ENCODE peak calls at places on chromosomes 5 and 9, in five cellular contexts. One of them, this sample, is unnamed.

GRCh38 chr5:54514269-54514668 is 3.3 kb upstream of the SNX18 start:
- DNase-seq in fibroblast of lung: no peak
- DNase-seq in NCI-H1417 treated with DMSO at 0.1 percent for 48 hours: no peak
- DNase-seq in neural crest cell: no peak
- DNase-seq in GM23248: peak
- DNase-seq in this sample: peak

GRCh38 chr5:150158170-150158949 is 2.7 kb upstream of the PDGFRB start:
- DNase-seq in NCI-H1417 treated with DMSO at 0.1 percent for 48 hours: no peak
- DNase-seq in GM23248: peak
- DNase-seq in neural crest cell: no peak
- DNase-seq in fibroblast of lung: no peak
- DNase-seq in this sample: peak

GRCh38 chr9:85569988-85570387 is 171.8 kb downstream of the AGTPBP1 start:
- DNase-seq in NCI-H1417 treated with DMSO at 0.1 percent for 48 hours: no peak
- DNase-seq in neural crest cell: no peak
- DNase-seq in fibroblast of lung: peak
- DNase-seq in GM23248: peak
- DNase-seq in this sample: peak

GRCh38 chr9:87950765-87951488 is 23.4 kb downstream of the CDK20 start:
- DNase-seq in fibroblast of lung: peak
- DNase-seq in GM23248: peak
- DNase-seq in neural crest cell: no peak
- DNase-seq in NCI-H1417 treated with DMSO at 0.1 percent for 48 hours: no peak
- DNase-seq in this sample: peak

GRCh38 chr9:120942186-120943001 is 15.8 kb upstream of the TRAF1 start:
- DNase-seq in fibroblast of lung: no peak
- DNase-seq in neural crest cell: no peak
- DNase-seq in GM23248: peak
- DNase-seq in NCI-H1417 treated with DMSO at 0.1 percent for 48 hours: no peak
- DNase-seq in this sample: peak

GRCh38 chr5:52498607-52499006 is 289.1 kb upstream of the ITGA1 start:
- DNase-seq in fibroblast of lung: no peak
- DNase-seq in neural crest cell: no peak
- DNase-seq in NCI-H1417 treated with DMSO at 0.1 percent for 48 hours: no peak
- DNase-seq in GM23248: no peak
- DNase-seq in this sample: no peak

GRCh38 chr9:109560470-109561132 is 62.5 kb upstream of the PTPN3 start:
- DNase-seq in GM23248: no peak
- DNase-seq in neural crest cell: no peak
- DNase-seq in NCI-H1417 treated with DMSO at 0.1 percent for 48 hours: no peak
- DNase-seq in fibroblast of lung: no peak
- DNase-seq in this sample: no peak

GRCh38 chr5:142674438-142675210 is 11.3 kb downstream of the FGF1 start:
- DNase-seq in NCI-H1417 treated with DMSO at 0.1 percent for 48 hours: no peak
- DNase-seq in neural crest cell: no peak
- DNase-seq in fibroblast of lung: peak
- DNase-seq in GM23248: peak
- DNase-seq in this sample: peak

GRCh38 chr9:101478906-101479305 is 43.3 kb upstream of the ALDOB start:
- DNase-seq in neural crest cell: no peak
- DNase-seq in NCI-H1417 treated with DMSO at 0.1 percent for 48 hours: no peak
- DNase-seq in GM23248: no peak
- DNase-seq in fibroblast of lung: no peak
- DNase-seq in this sample: no peak

GRCh38 chr5:132273631-132274030 is 16.1 kb downstream of the PDLIM4 start:
- DNase-seq in GM23248: no peak
- DNase-seq in fibroblast of lung: no peak
- DNase-seq in neural crest cell: no peak
- DNase-seq in NCI-H1417 treated with DMSO at 0.1 percent for 48 hours: no peak
- DNase-seq in this sample: no peak

GRCh38 chr9:121494192-121494591 is 5.5 kb downstream of the GGTA1 start:
- DNase-seq in GM23248: no peak
- DNase-seq in NCI-H1417 treated with DMSO at 0.1 percent for 48 hours: no peak
- DNase-seq in neural crest cell: no peak
- DNase-seq in fibroblast of lung: no peak
- DNase-seq in this sample: no peak

GRCh38 chr9:90287567-90288274 is 354.9 kb downstream of the DIRAS2 start:
- DNase-seq in fibroblast of lung: no peak
- DNase-seq in GM23248: no peak
- DNase-seq in neural crest cell: no peak
- DNase-seq in NCI-H1417 treated with DMSO at 0.1 percent for 48 hours: no peak
- DNase-seq in this sample: no peak

GRCh38 chr9:117587263-117587662 is 116.9 kb upstream of the TLR4 start:
- DNase-seq in GM23248: no peak
- DNase-seq in fibroblast of lung: no peak
- DNase-seq in NCI-H1417 treated with DMSO at 0.1 percent for 48 hours: no peak
- DNase-seq in neural crest cell: no peak
- DNase-seq in this sample: no peak

GRCh38 chr5:123007292-123007691 is 29.2 kb downstream of the PPIC start:
- DNase-seq in GM23248: no peak
- DNase-seq in NCI-H1417 treated with DMSO at 0.1 percent for 48 hours: no peak
- DNase-seq in neural crest cell: no peak
- DNase-seq in fibroblast of lung: no peak
- DNase-seq in this sample: no peak

GRCh38 chr5:181054138-181054537 is 14.1 kb downstream of the BTNL9 start:
- DNase-seq in neural crest cell: no peak
- DNase-seq in fibroblast of lung: no peak
- DNase-seq in NCI-H1417 treated with DMSO at 0.1 percent for 48 hours: no peak
- DNase-seq in GM23248: no peak
- DNase-seq in this sample: no peak

GRCh38 chr9:10173561-10173960 is 439.2 kb downstream of the PTPRD start:
- DNase-seq in NCI-H1417 treated with DMSO at 0.1 percent for 48 hours: no peak
- DNase-seq in GM23248: no peak
- DNase-seq in fibroblast of lung: no peak
- DNase-seq in neural crest cell: no peak
- DNase-seq in this sample: no peak

GRCh38 chr5:6476313-6476661 is 27.6 kb downstream of the UBE2QL1 start:
- DNase-seq in neural crest cell: no peak
- DNase-seq in fibroblast of lung: no peak
- DNase-seq in NCI-H1417 treated with DMSO at 0.1 percent for 48 hours: no peak
- DNase-seq in GM23248: no peak
- DNase-seq in this sample: no peak

GRCh38 chr5:61053937-61054336 is 108.3 kb downstream of the SMIM15 start:
- DNase-seq in fibroblast of lung: no peak
- DNase-seq in NCI-H1417 treated with DMSO at 0.1 percent for 48 hours: no peak
- DNase-seq in GM23248: peak
- DNase-seq in neural crest cell: no peak
- DNase-seq in this sample: peak